ENCODE peak calls at places on chromosomes 2 and 18, in ten cellular contexts. Q is A549, H is sigmoid colon, K is fibroblast of pulmonary artery, G is tibial artery, P is AG09309, Z is GM12865, U is GM06990, J is foreskin fibroblast, M is K562. F is an unnamed sample.

GRCh38 chr2:54042341-54042740 is 71.5 kb upstream of the PSME4 start:
- DNase-seq in Q (no peak), H (no peak), K (no peak), G (no peak), P (no peak), Z (no peak), U (no peak), J (no peak), M (no peak), F (no peak)

GRCh38 chr2:221571108-221571390 is 1.1 kb downstream of the EPHA4 start:
- DNase-seq in Q (no peak), H (no peak), K (peak), G (no peak), P (no peak), Z (peak), U (peak), J (no peak), M (no peak), F (no peak)

GRCh38 chr2:64678771-64679615 is 25.3 kb upstream of the SERTAD2 start:
- DNase-seq in Q (no peak), H (no peak), K (no peak), G (no peak), P (no peak), Z (no peak), U (no peak), J (no peak), M (no peak), F (no peak)

GRCh38 chr2:227439214-227439613 is 32.7 kb upstream of the AGFG1 start:
- DNase-seq in Q (no peak), H (no peak), K (no peak), G (no peak), P (no peak), Z (no peak), U (no peak), J (no peak), M (no peak), F (no peak)

GRCh38 chr2:140203347-140203746 is 1423.2 kb upstream of the NXPH2 start:
- DNase-seq in Q (no peak), H (no peak), K (no peak), G (no peak), P (no peak), Z (no peak), U (no peak), J (no peak), M (no peak), F (no peak)

GRCh38 chr2:86053166-86053565 is 52.5 kb downstream of the POLR1A start:
- DNase-seq in Q (no peak), H (no peak), K (no peak), G (no peak), P (no peak), Z (no peak), U (no peak), J (no peak), M (no peak), F (no peak)

GRCh38 chr18:2920546-2921343 is 73.9 kb downstream of the EMILIN2 start:
- DNase-seq in Q (no peak), H (no peak), K (no peak), G (no peak), P (no peak), Z (no peak), U (no peak), J (no peak), M (no peak), F (no peak)

GRCh38 chr2:46942143-46942526 is 26.5 kb upstream of the MCFD2 start:
- DNase-seq in Q (peak), H (no peak), K (no peak), G (peak), P (no peak), Z (peak), U (peak), J (no peak), M (peak), F (no peak)

GRCh38 chr2:138752231-138752956 is 27.8 kb downstream of the NXPH2 start:
- DNase-seq in Q (no peak), H (no peak), K (peak), G (no peak), P (no peak), Z (no peak), U (no peak), J (no peak), M (no peak), F (no peak)

GRCh38 chr2:112692914-112693313 is 27.9 kb upstream of the NT5DC4 start:
- DNase-seq in Q (no peak), H (peak), K (no peak), G (no peak), P (no peak), Z (no peak), U (peak), J (no peak), M (no peak), F (no peak)

GRCh38 chr2:85537600-85538506 is 1.1 kb upstream of the MAT2A start:
- DNase-seq in Q (peak), H (peak), K (peak), G (peak), P (no peak), Z (peak), U (peak), J (no peak), M (peak), F (no peak)

GRCh38 chr2:43157506-43158232 is 68.7 kb downstream of the ZFP36L2 start:
- DNase-seq in Q (no peak), H (no peak), K (no peak), G (no peak), P (no peak), Z (no peak), U (no peak), J (peak), M (no peak), F (no peak)

GRCh38 chr2:19784456-19784855 is 117.3 kb downstream of the TTC32 start:
- DNase-seq in Q (no peak), H (no peak), K (no peak), G (no peak), P (no peak), Z (no peak), U (no peak), J (no peak), M (no peak), F (no peak)

GRCh38 chr2:238141541-238142318 is 3.3 kb downstream of the KLHL30 start:
- DNase-seq in Q (peak), H (no peak), K (no peak), G (no peak), P (no peak), Z (no peak), U (no peak), J (peak), M (no peak), F (no peak)

GRCh38 chr2:217673555-217674088 is 329.2 kb downstream of the TNS1 start:
- DNase-seq in Q (no peak), H (no peak), K (no peak), G (no peak), P (no peak), Z (no peak), U (no peak), J (no peak), M (no peak), F (no peak)
- H3K4me3 ChIP-seq in Q (no peak), H (no peak), K (no peak), G (no peak), P (no peak), Z (no peak), U (no peak), J (no peak), M (no peak), F (no peak)

GRCh38 chr2:95275601-95276243 is 1.5 kb downstream of the PROM2 start:
- DNase-seq in Q (no peak), H (peak), K (no peak), G (peak), P (no peak), Z (no peak), U (no peak), J (no peak), M (no peak), F (no peak)
- H3K4me3 ChIP-seq in Q (no peak), H (no peak), K (no peak), G (no peak), P (no peak), Z (no peak), U (no peak), J (no peak), M (no peak), F (no peak)

DNA sequence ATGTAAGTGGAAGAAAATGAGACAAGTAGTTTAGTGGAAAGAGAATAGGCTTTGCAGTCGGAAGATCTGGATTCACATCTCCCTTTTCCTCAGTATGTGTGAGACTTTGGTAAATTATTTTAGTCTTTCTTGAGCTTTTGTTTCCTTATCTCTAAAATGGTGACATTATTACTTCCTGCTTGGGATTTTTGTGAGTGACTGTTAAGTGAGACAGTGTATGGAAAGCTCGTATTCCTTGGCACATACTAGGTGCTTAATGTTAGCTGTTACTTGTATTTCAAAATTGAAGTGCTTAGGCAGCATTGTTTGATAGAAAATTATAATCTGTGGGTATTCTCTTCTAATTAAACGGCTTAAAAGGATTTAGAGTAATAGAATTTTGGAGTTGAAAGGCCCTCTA is 2.0 kb downstream of the ZNF638 start:
- DNase-seq in Q (no peak), H (no peak), K (peak), G (no peak), P (no peak), Z (no peak), U (no peak), J (no peak), M (no peak), F (no peak)
- H3K4me3 ChIP-seq in Q (peak), H (peak), K (peak), G (peak), P (no peak), Z (peak), U (peak), J (peak), M (peak), F (peak)

GRCh38 chr2:74252862-74253261 is 54.4 kb downstream of the MTHFD2 start:
- DNase-seq in Q (no peak), H (no peak), K (no peak), G (no peak), P (no peak), Z (no peak), U (no peak), J (no peak), M (no peak), F (no peak)

GRCh38 chr2:74255660-74256228 is 57.3 kb downstream of the MTHFD2 start:
- DNase-seq in Q (no peak), H (no peak), K (no peak), G (no peak), P (no peak), Z (no peak), U (no peak), J (no peak), M (no peak), F (no peak)

GRCh38 chr2:74252036-74252435 is 53.6 kb downstream of the MTHFD2 start:
- DNase-seq in Q (no peak), H (no peak), K (no peak), G (no peak), P (no peak), Z (no peak), U (no peak), J (no peak), M (no peak), F (no peak)

GRCh38 chr2:74250189-74250631 is 51.8 kb downstream of the MTHFD2 start:
- DNase-seq in Q (peak), H (no peak), K (peak), G (no peak), P (no peak), Z (peak), U (peak), J (peak), M (peak), F (no peak)

DNA sequence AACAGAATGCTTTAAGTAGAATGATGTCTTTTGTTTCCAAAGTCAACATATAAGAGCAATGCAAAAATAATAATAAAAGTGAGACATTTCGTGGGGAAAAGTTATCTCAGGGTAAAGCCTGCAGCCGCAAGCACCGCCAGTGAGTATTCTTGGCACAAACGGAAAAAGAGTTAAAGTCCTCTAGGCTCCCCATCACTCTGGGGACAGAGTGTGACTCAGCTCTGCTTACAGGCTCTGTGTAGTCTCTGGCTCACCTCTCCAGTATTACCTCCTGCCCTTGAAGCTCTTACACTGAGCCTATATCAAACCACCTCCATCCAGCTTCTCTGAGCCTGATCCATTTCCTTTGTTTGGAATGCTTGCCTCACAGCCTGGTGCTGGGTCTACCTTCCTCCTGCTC is 55.5 kb downstream of the MTHFD2 start:
- DNase-seq in Q (no peak), H (no peak), K (peak), G (no peak), P (no peak), Z (no peak), U (no peak), J (no peak), M (no peak), F (peak)
- H3K4me3 ChIP-seq in Q (no peak), H (no peak), K (no peak), G (no peak), P (no peak), Z (no peak), U (no peak), J (no peak), M (no peak), F (no peak)

DNA sequence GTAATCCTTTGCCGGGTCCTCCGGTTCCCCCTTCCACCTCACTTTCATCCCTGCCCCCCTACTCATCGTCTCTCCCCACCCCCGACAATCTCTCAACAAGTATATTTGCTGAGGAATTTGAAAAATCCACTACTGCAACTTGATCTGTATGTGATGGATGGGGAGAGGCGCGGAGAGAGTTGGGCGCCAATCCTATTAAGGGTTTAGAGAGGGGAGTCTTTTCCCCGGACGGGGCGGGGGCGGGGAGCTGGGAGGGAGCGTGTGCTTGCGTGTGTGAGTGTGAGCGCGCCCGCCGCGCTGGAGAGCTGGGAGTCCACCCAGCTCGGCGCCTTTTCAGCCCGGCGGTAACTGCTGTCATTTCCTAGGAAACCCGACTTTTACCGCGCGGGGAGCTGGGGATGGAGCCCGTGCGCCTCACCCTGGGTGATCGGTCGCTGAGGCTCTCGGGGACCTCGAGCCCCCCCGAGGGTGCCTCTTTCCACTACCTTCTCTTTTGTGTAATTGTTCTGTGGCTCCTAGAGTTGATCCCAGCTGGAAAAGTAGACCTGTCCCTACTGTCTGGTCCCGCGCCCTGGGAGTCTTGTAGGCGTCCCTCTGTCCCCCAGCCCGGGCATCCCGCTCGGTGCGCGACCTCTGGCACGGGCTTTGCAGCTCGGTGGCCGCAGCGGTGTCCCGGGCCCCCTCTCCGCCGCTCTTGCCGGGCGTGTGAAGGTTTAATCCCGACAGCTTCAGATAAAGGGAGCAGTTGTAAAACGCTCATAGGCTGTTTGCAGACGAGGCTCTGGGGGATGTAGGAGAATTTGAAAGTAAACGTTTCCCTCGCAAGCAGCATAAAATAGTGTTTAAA is 1.5 kb downstream of the GLI2 start:
- DNase-seq in Q (peak), H (peak), K (peak), G (peak), P (peak), Z (no peak), U (no peak), J (peak), M (no peak), F (peak)
- H3K4me3 ChIP-seq in Q (peak), H (peak), K (peak), G (peak), P (peak), Z (no peak), U (no peak), J (peak), M (no peak), F (peak)

GRCh38 chr18:79394438-79395307 is 1.1 kb upstream of the NFATC1 start:
- DNase-seq in Q (no peak), H (peak), K (peak), G (peak), P (no peak), Z (no peak), U (no peak), J (peak), M (no peak), F (no peak)
- H3K4me3 ChIP-seq in Q (peak), H (peak), K (peak), G (peak), P (peak), Z (peak), U (no peak), J (peak), M (peak), F (peak)

GRCh38 chr2:6081542-6081872 is 389.3 kb downstream of the SOX11 start:
- DNase-seq in Q (no peak), H (no peak), K (no peak), G (no peak), P (no peak), Z (no peak), U (no peak), J (no peak), M (no peak), F (no peak)

GRCh38 chr2:6081955-6082354 is 389.8 kb downstream of the SOX11 start:
- DNase-seq in Q (no peak), H (no peak), K (no peak), G (no peak), P (no peak), Z (no peak), U (no peak), J (no peak), M (no peak), F (no peak)

GRCh38 chr2:6079405-6079804 is 387.2 kb downstream of the SOX11 start:
- DNase-seq in Q (no peak), H (no peak), K (no peak), G (no peak), P (no peak), Z (no peak), U (no peak), J (no peak), M (no peak), F (no peak)

GRCh38 chr2:6082619-6083018 is 390.4 kb downstream of the SOX11 start:
- DNase-seq in Q (no peak), H (no peak), K (no peak), G (no peak), P (no peak), Z (no peak), U (no peak), J (no peak), M (no peak), F (no peak)

GRCh38 chr2:6080837-6081541 is 388.8 kb downstream of the SOX11 start:
- DNase-seq in Q (no peak), H (no peak), K (no peak), G (no peak), P (no peak), Z (no peak), U (no peak), J (no peak), M (no peak), F (no peak)
- H3K4me3 ChIP-seq in Q (peak), H (peak), K (no peak), G (no peak), P (no peak), Z (no peak), U (no peak), J (no peak), M (no peak), F (no peak)

DNA sequence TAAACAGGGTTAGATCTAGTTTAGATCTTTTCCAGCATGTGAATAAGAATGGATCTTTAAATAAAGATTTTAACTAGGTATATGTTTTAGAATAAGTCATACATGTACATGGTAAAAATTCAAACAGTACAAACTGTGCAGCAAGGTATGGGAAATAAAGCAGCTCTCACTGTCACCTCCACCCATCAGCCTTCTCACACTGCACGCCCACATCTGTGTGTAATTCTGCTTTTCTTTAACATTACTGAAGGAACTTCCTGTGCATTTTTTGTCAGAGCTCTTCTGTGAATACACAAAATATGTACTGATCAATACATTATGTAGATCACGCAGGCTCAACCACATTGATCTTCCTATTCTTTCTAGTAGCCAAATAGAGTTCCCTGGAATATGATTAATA is 3.4 kb downstream of the CASP8 start:
- DNase-seq in Q (no peak), H (no peak), K (no peak), G (no peak), P (no peak), Z (peak), U (no peak), J (no peak), M (no peak), F (no peak)
- H3K4me3 ChIP-seq in Q (no peak), H (no peak), K (no peak), G (no peak), P (no peak), Z (no peak), U (no peak), J (no peak), M (no peak), F (no peak)

GRCh38 chr2:158815166-158815565 is 20.0 kb downstream of the DAPL1 start:
- DNase-seq in Q (no peak), H (no peak), K (no peak), G (no peak), P (no peak), Z (no peak), U (no peak), J (no peak), M (no peak), F (no peak)

GRCh38 chr2:158815650-158816049 is 20.5 kb downstream of the DAPL1 start:
- DNase-seq in Q (no peak), H (no peak), K (no peak), G (no peak), P (no peak), Z (no peak), U (no peak), J (no peak), M (no peak), F (no peak)

GRCh38 chr2:158818511-158818910 is 23.4 kb downstream of the DAPL1 start:
- DNase-seq in Q (no peak), H (no peak), K (peak), G (peak), P (no peak), Z (no peak), U (no peak), J (no peak), M (no peak), F (no peak)

GRCh38 chr2:158816797-158817196 is 21.7 kb downstream of the DAPL1 start:
- DNase-seq in Q (no peak), H (no peak), K (no peak), G (no peak), P (no peak), Z (no peak), U (no peak), J (no peak), M (no peak), F (no peak)

DNA sequence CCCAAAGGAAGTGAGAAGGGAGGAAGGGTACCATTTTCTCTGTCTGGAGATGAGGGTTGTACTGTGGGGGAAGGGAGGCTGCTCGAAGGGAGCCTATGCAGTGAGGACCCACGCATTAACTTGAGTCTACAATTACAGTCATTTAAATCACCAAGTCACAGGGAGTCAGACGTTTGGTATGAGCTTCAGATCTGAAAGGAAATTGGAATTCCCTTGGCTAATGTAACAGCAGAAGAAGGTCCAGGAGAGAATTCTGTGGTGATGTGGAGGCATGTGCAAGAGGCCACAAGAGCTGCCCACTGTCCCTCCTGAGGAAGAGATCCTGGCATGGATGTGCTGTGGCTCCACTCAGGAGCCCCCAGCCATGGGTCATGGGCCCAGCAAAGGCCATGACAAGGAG is 22.5 kb downstream of the DAPL1 start:
- DNase-seq in Q (no peak), H (no peak), K (no peak), G (no peak), P (peak), Z (no peak), U (no peak), J (no peak), M (no peak), F (peak)
- H3K4me3 ChIP-seq in Q (no peak), H (no peak), K (no peak), G (no peak), P (no peak), Z (no peak), U (no peak), J (no peak), M (no peak), F (no peak)

F was measured in skeletal muscle cell.